ENCODE peak calls at places on chromosomes 7 and 10, in five cellular contexts. One of them, this sample, is unnamed.

GRCh38 chr7:93159490-93159889 is 11.3 kb upstream of the SAMD9L start:
- DNase-seq in HCT116: no peak
- DNase-seq in PC-9: no peak
- DNase-seq in HFF-Myc: no peak
- DNase-seq in AG04450: no peak
- DNase-seq in this sample: no peak

GRCh38 chr10:30591249-30591670 is 38.3 kb downstream of the LYZL2 start:
- DNase-seq in HCT116: peak
- DNase-seq in PC-9: peak
- DNase-seq in HFF-Myc: peak
- DNase-seq in AG04450: peak
- DNase-seq in this sample: peak

GRCh38 chr10:3852147-3852904 is 67.3 kb upstream of the KLF6 start:
- DNase-seq in HCT116: peak
- DNase-seq in PC-9: peak
- DNase-seq in HFF-Myc: peak
- DNase-seq in AG04450: peak
- DNase-seq in this sample: peak

GRCh38 chr10:102731222-102731800 is 12.4 kb upstream of the WBP1L start:
- DNase-seq in HCT116: no peak
- DNase-seq in PC-9: no peak
- DNase-seq in HFF-Myc: no peak
- DNase-seq in AG04450: no peak
- DNase-seq in this sample: no peak

GRCh38 chr7:920351-921070 is 34.0 kb downstream of the ADAP1 start:
- DNase-seq in HCT116: no peak
- DNase-seq in PC-9: no peak
- DNase-seq in HFF-Myc: no peak
- DNase-seq in AG04450: no peak
- DNase-seq in this sample: no peak

GRCh38 chr10:5033061-5033770 is 29.6 kb upstream of the AKR1C2 start:
- DNase-seq in HCT116: no peak
- DNase-seq in PC-9: no peak
- DNase-seq in HFF-Myc: peak
- DNase-seq in AG04450: peak
- DNase-seq in this sample: no peak

GRCh38 chr7:156234666-156235494 is 405.7 kb upstream of the RNF32 start:
- DNase-seq in HCT116: no peak
- DNase-seq in PC-9: no peak
- DNase-seq in HFF-Myc: no peak
- DNase-seq in AG04450: no peak
- DNase-seq in this sample: no peak

GRCh38 chr10:33127622-33128021 is 169.6 kb upstream of the ITGB1 start:
- DNase-seq in HCT116: no peak
- DNase-seq in PC-9: no peak
- DNase-seq in HFF-Myc: no peak
- DNase-seq in AG04450: no peak
- DNase-seq in this sample: no peak

GRCh38 chr10:85696893-85697292 is 669.7 kb downstream of the GRID1 start:
- DNase-seq in HCT116: no peak
- DNase-seq in PC-9: no peak
- DNase-seq in HFF-Myc: no peak
- DNase-seq in AG04450: no peak
- DNase-seq in this sample: no peak

GRCh38 chr10:109126541-109126940 is 796.8 kb downstream of the XPNPEP1 start:
- DNase-seq in HCT116: no peak
- DNase-seq in PC-9: no peak
- DNase-seq in HFF-Myc: no peak
- DNase-seq in AG04450: no peak
- DNase-seq in this sample: no peak

GRCh38 chr7:93890041-93890463 is 501 bp downstream of the TFPI2 start:
- DNase-seq in HCT116: no peak
- DNase-seq in PC-9: peak
- DNase-seq in HFF-Myc: no peak
- DNase-seq in AG04450: no peak
- DNase-seq in this sample: peak

GRCh38 chr10:66828957-66829356 is 96.9 kb upstream of the LRRTM3 start:
- DNase-seq in HCT116: no peak
- DNase-seq in PC-9: no peak
- DNase-seq in HFF-Myc: no peak
- DNase-seq in AG04450: no peak
- DNase-seq in this sample: no peak

GRCh38 chr7:22728416-22729029 is 1.5 kb downstream of the IL6 start:
- DNase-seq in HCT116: peak
- DNase-seq in PC-9: peak
- DNase-seq in HFF-Myc: peak
- DNase-seq in AG04450: no peak
- DNase-seq in this sample: peak
- TF ChIP-seq CTCF in HCT116: peak
- TF ChIP-seq CTCF in PC-9: peak
- TF ChIP-seq CTCF in HFF-Myc: peak
- TF ChIP-seq CTCF in AG04450: peak
- TF ChIP-seq CTCF in this sample: peak

GRCh38 chr7:79063019-79063698 is 390.3 kb downstream of the MAGI2 start:
- DNase-seq in HCT116: no peak
- DNase-seq in PC-9: no peak
- DNase-seq in HFF-Myc: no peak
- DNase-seq in AG04450: no peak
- DNase-seq in this sample: no peak
- TF ChIP-seq CTCF in HCT116: peak
- TF ChIP-seq CTCF in PC-9: no peak
- TF ChIP-seq CTCF in HFF-Myc: no peak
- TF ChIP-seq CTCF in AG04450: no peak
- TF ChIP-seq CTCF in this sample: no peak

GRCh38 chr10:12547301-12547771 is 198.0 kb downstream of the CAMK1D start:
- DNase-seq in HCT116: no peak
- DNase-seq in PC-9: no peak
- DNase-seq in HFF-Myc: no peak
- DNase-seq in AG04450: no peak
- DNase-seq in this sample: no peak

GRCh38 chr10:12550994-12551393 is 201.6 kb downstream of the CAMK1D start:
- DNase-seq in HCT116: no peak
- DNase-seq in PC-9: no peak
- DNase-seq in HFF-Myc: no peak
- DNase-seq in AG04450: no peak
- DNase-seq in this sample: no peak

GRCh38 chr10:12543589-12543988 is 194.2 kb downstream of the CAMK1D start:
- DNase-seq in HCT116: no peak
- DNase-seq in PC-9: no peak
- DNase-seq in HFF-Myc: no peak
- DNase-seq in AG04450: no peak
- DNase-seq in this sample: no peak

DNA sequence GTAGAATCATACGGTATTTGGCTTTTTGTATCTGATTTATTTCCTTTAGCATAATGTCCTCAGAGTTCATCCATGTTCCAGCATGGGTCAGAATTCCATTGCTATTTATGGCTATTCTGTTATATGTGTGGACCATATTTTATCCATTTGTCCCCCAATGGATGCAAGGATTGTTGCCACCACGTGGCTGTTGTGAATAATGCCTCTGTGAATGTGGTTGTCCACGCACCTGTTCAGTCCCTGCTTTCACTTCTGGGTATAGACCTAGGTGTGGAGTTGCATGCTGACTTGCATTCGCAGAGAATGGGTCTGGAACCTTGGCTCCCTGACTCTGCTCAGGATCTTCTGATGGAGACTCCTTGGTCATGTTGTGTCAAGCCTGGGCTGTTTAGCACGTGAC is 199.9 kb downstream of the CAMK1D start:
- DNase-seq in HCT116: peak
- DNase-seq in PC-9: no peak
- DNase-seq in HFF-Myc: no peak
- DNase-seq in AG04450: no peak
- DNase-seq in this sample: peak
- TF ChIP-seq CTCF in HCT116: peak
- TF ChIP-seq CTCF in PC-9: no peak
- TF ChIP-seq CTCF in HFF-Myc: no peak
- TF ChIP-seq CTCF in AG04450: no peak
- TF ChIP-seq CTCF in this sample: no peak

DNA sequence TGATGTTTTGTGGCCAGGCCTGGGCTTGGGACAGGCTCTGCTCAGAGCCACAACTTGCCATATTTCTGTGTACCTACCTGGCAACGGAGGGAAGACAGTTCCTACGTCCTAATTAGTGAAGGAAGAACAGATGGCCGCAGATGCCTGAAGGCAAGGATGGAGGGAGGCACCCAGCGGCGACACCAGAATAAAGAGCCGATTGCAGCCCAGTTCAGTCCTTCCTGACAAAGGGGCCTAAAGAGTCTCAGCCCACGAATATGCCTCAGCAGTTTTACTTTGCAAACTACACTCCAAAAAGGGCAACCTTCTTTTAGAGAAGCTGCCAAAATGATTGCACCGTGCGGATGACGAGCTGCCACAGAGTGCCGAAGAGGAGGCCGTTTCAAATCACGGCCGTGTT is 585.8 kb downstream of the GLRX3 start:
- DNase-seq in HCT116: no peak
- DNase-seq in PC-9: no peak
- DNase-seq in HFF-Myc: no peak
- DNase-seq in AG04450: no peak
- DNase-seq in this sample: no peak
- TF ChIP-seq CTCF in HCT116: no peak
- TF ChIP-seq CTCF in PC-9: no peak
- TF ChIP-seq CTCF in HFF-Myc: no peak
- TF ChIP-seq CTCF in AG04450: no peak
- TF ChIP-seq CTCF in this sample: no peak

GRCh38 chr7:145020454-145020853 is 184.6 kb upstream of the TPK1 start:
- DNase-seq in HCT116: no peak
- DNase-seq in PC-9: no peak
- DNase-seq in HFF-Myc: no peak
- DNase-seq in AG04450: no peak
- DNase-seq in this sample: no peak

GRCh38 chr7:145016068-145016467 is 180.2 kb upstream of the TPK1 start:
- DNase-seq in HCT116: no peak
- DNase-seq in PC-9: no peak
- DNase-seq in HFF-Myc: no peak
- DNase-seq in AG04450: no peak
- DNase-seq in this sample: no peak
- TF ChIP-seq CTCF in HCT116: peak
- TF ChIP-seq CTCF in PC-9: no peak
- TF ChIP-seq CTCF in HFF-Myc: no peak
- TF ChIP-seq CTCF in AG04450: no peak
- TF ChIP-seq CTCF in this sample: no peak

DNA sequence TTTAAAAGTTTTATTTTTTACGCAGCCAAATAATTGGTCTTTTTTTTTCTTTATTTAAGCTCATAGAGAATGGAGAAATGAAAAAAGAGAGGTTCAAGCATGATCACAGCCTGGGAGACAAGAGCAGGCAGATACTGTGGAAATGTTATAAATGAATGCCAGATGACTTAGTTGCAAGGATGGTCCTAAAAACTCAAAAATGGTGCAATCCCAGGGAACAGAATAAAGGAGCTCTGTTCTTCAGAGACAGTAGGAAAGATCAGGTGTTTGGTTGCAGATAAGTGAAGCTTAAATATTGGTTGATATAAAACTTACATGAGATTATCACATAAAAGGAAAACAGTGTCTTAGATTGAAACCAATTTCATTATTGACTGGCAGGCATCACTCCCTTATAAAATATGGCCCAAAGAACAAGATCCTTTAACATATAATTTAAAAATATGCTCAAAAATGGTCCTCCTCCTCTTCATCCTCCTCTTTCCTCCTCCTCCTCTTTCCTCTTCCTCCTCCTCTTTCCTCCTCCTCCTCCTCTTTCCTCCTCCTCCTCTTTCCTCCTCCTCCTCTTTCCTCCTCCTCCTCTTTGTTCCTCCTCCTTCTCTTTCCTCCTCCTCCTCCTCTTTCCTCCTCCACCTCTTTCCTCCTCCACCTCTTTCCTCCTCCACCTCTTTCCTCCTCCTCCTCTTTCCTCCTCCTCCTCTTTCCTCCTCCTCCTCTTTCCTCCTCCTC is 18.6 kb downstream of the GNAT3 start:
- DNase-seq in HCT116: no peak
- DNase-seq in PC-9: no peak
- DNase-seq in HFF-Myc: no peak
- DNase-seq in AG04450: no peak
- DNase-seq in this sample: no peak
- TF ChIP-seq CTCF in HCT116: no peak
- TF ChIP-seq CTCF in PC-9: no peak
- TF ChIP-seq CTCF in HFF-Myc: no peak
- TF ChIP-seq CTCF in AG04450: no peak
- TF ChIP-seq CTCF in this sample: no peak

DNA sequence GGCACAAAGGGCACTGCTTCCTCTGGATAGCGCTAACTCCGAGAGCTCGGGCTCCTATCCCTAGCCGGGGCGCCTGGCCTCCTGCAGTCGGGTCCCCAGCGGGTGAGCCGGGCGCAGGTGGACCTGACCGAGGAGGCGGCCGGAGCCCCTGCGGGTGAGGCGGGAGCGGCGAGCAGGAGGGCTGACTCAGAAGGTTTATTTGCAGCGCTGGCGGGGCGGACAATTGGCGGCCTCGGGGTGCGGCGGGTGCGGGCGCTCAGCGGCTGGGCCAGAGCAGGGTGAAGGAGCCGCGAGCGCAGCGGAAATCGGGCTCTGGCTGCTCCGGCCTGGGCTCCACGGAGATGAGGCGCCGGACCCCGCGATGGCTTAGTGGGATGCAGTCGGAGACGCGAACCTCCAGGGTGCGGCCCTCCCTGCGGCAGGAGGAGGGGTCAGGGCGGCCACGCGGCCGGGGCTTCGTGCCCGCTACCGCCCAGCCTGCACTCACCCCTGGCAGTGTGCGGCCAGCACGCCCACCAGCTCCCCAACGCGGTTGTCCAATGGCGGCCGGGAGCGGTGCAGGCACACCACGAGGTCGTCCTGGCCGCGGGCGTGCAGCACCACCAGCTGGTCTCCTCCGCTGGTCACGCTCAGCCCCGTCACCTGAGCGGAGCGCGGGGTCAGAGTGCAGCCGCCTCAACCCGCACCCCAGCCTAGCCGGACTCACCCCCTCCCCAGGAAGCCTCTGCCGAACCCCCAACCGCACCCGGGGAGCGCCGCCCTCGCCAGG is 16.1 kb downstream of the MYO1G start:
- DNase-seq in HCT116: no peak
- DNase-seq in PC-9: no peak
- DNase-seq in HFF-Myc: no peak
- DNase-seq in AG04450: no peak
- DNase-seq in this sample: no peak
- TF ChIP-seq CTCF in HCT116: no peak
- TF ChIP-seq CTCF in PC-9: no peak
- TF ChIP-seq CTCF in HFF-Myc: no peak
- TF ChIP-seq CTCF in AG04450: peak
- TF ChIP-seq CTCF in this sample: no peak

This sample was measured in GM10248.